ENCODE peak calls at places on chromosome 14, in four cellular contexts. P is WTC11, B is HepG2, Q is K562. M is an unnamed sample.

GRCh38 chr14:51479584-51480305 is 172.0 kb upstream of the FRMD6 start:
- DNase-seq in Q (no peak), B (no peak), P (no peak), M (no peak)

GRCh38 chr14:55240526-55241178 is 30.6 kb upstream of the FBXO34 start:
- DNase-seq in Q (no peak), P (peak; percentile 77), B (no peak), M (no peak)

GRCh38 chr14:91869556-91869955 is 2.2 kb upstream of the TC2N start:
- DNase-seq in Q (no peak), P (no peak), B (peak; percentile 12), M (no peak)

GRCh38 chr14:72736791-72737559 is 156.9 kb downstream of the DPF3 start:
- DNase-seq in B (no peak), Q (no peak), P (no peak), M (no peak)

GRCh38 chr14:93430889-93431670 is at the start of gene UNC79:
- DNase-seq in B (no peak), P (peak; percentile 69), Q (no peak), M (peak; percentile 42)

GRCh38 chr14:94613720-94614644 is 1.8 kb downstream of the SERPINA3 start:
- DNase-seq in P (no peak), B (no peak), Q (no peak), M (no peak)

GRCh38 chr14:105011312-105011990 is 9.4 kb downstream of the CDCA4 start:
- DNase-seq in B (no peak), Q (no peak), P (no peak), M (no peak)

GRCh38 chr14:52112336-52113018 is 43.6 kb upstream of the NID2 start:
- DNase-seq in P (no peak), B (no peak), Q (no peak), M (no peak)

GRCh38 chr14:95886366-95886765 is 9.7 kb downstream of the TUNAR start:
- DNase-seq in B (no peak), P (no peak), Q (no peak), M (no peak)

GRCh38 chr14:104927901-104928300 is 3.2 kb downstream of the PLD4 start:
- DNase-seq in P (no peak), Q (no peak), B (no peak), M (no peak)

GRCh38 chr14:51939727-51940126 is 49.6 kb upstream of the RTRAF start:
- DNase-seq in Q (no peak), P (no peak), B (no peak), M (no peak)

GRCh38 chr14:75968461-75968860 is 13.3 kb downstream of the TGFB3 start:
- DNase-seq in B (no peak), P (no peak), Q (no peak), M (no peak)

GRCh38 chr14:99764222-99764706 is 28.9 kb upstream of the EML1 start:
- DNase-seq in B (no peak), P (no peak), Q (no peak), M (no peak)

GRCh38 chr14:83583201-83583600 is 1946.7 kb upstream of the FLRT2 start:
- DNase-seq in Q (no peak), P (no peak), B (no peak), M (no peak)

GRCh38 chr14:61132336-61132735 is 148.8 kb downstream of the TMEM30B start:
- DNase-seq in Q (no peak), P (no peak), B (no peak), M (no peak)

GRCh38 chr14:22555573-22556011 is 33.4 kb downstream of the DAD1 start:
- DNase-seq in Q (no peak), P (no peak), B (no peak), M (no peak)

GRCh38 chr14:104870368-104871144 is 5.5 kb downstream of the CEP170B start:
- DNase-seq in P (peak; percentile 70), B (peak; percentile 21), Q (no peak), M (peak; percentile 60)

GRCh38 chr14:70237710-70238109 is 49.0 kb upstream of the SLC8A3 start:
- DNase-seq in B (no peak), Q (peak; percentile 69), P (no peak), M (no peak)

GRCh38 chr14:29643415-29644206 is 284.0 kb downstream of the PRKD1 start:
- DNase-seq in B (no peak), P (no peak), Q (no peak), M (no peak)

GRCh38 chr14:96275182-96276112 is 19.4 kb downstream of the BDKRB1 start:
- DNase-seq in P (peak; percentile 81), B (peak; percentile 44), Q (peak; percentile 70), M (peak; percentile 76)

GRCh38 chr14:66944872-66945271 is 244.4 kb upstream of the GARIN2 start:
- DNase-seq in P (no peak), Q (no peak), B (peak; percentile 19), M (no peak)

GRCh38 chr14:104504172-104504735 is 75.3 kb upstream of the C14orf180 start:
- DNase-seq in P (no peak), B (no peak), Q (no peak), M (no peak)

GRCh38 chr14:36852853-36853634 is 191.4 kb downstream of the PAX9 start:
- DNase-seq in Q (no peak), P (no peak), B (no peak), M (no peak)

GRCh38 chr14:79947440-79947839 is 263.9 kb downstream of the DIO2 start:
- DNase-seq in B (no peak), Q (no peak), P (no peak), M (no peak)

GRCh38 chr14:54450535-54450934 is 9.4 kb upstream of the CNIH1 start:
- DNase-seq in P (no peak), Q (no peak), B (no peak), M (no peak)

GRCh38 chr14:54700717-54701116 is 133.8 kb downstream of the SAMD4A start:
- DNase-seq in B (no peak), P (no peak), Q (no peak), M (no peak)

GRCh38 chr14:26595922-26596721 is 1.7 kb downstream of the NOVA1 start:
- DNase-seq in B (no peak), P (no peak), Q (no peak), M (no peak)

GRCh38 chr14:26598081-26598671 is 343 bp upstream of the NOVA1 start:
- DNase-seq in P (peak; percentile 95), Q (peak; percentile 9), B (peak; percentile 77), M (peak; percentile 84)

GRCh38 chr14:26598672-26599131 is 869 bp upstream of the NOVA1 start:
- DNase-seq in Q (no peak), B (no peak), P (no peak), M (peak; percentile 7)

GRCh38 chr14:26596722-26597030 is 1.2 kb downstream of the NOVA1 start:
- DNase-seq in Q (no peak), P (peak; percentile 12), B (no peak), M (no peak)

GRCh38 chr14:26597136-26598080 is at the start of gene NOVA1:
- DNase-seq in B (no peak), P (peak; percentile 69), Q (no peak), M (peak; percentile 12)
- TF ChIP-seq ELF4 in B (no peak), P (no peak), Q (no peak), M (no peak)

GRCh38 chr14:33249361-33249760 is 310.7 kb downstream of the NPAS3 start:
- DNase-seq in B (no peak), P (no peak), Q (no peak), M (no peak)
- TF ChIP-seq ELF4 in B (no peak), P (no peak), Q (no peak), M (no peak)

GRCh38 chr14:90552465-90553297 is 155.9 kb downstream of the CALM1 start:
- DNase-seq in P (no peak), B (no peak), Q (no peak), M (no peak)
- TF ChIP-seq ELF4 in P (no peak), B (no peak), Q (no peak), M (no peak)

GRCh38 chr14:31419179-31420012 is 954 bp downstream of the HEATR5A start:
- DNase-seq in Q (no peak), B (no peak), P (no peak), M (no peak)
- TF ChIP-seq ELF4 in Q (no peak), B (no peak), P (no peak), M (no peak)

GRCh38 chr14:68085742-68086141 is 266.2 kb downstream of the RAD51B start:
- DNase-seq in B (peak; percentile 50), P (peak; percentile 13), Q (no peak), M (no peak)
- TF ChIP-seq ELF4 in B (no peak), P (no peak), Q (no peak), M (no peak)

GRCh38 chr14:102749833-102750775 is 27.1 kb upstream of the TRAF3 start:
- DNase-seq in P (no peak), B (no peak), Q (no peak), M (no peak)
- TF ChIP-seq ELF4 in P (no peak), B (no peak), Q (no peak), M (no peak)

GRCh38 chr14:78178071-78178470 is 7.9 kb downstream of the NRXN3 start:
- DNase-seq in Q (no peak), P (no peak), B (no peak), M (no peak)
- TF ChIP-seq ELF4 in Q (no peak), P (no peak), B (no peak), M (no peak)

M was measured in HEK293T.